ENCODE peak calls at places on chromosomes 12 and 14, in five cellular contexts. Y is cardiac muscle cell, B is tibial artery, L is brain microvascular endothelial cell, Q is heart left ventricle. W is an unnamed sample.

GRCh38 chr12:18703916-18704315 is 33.9 kb downstream of the PLCZ1 start:
- DNase-seq in Q (no peak), B (no peak), Y (no peak), L (no peak), W (no peak)

GRCh38 chr12:32016680-32017482 is 57.7 kb downstream of the RESF1 start:
- DNase-seq in L (no peak), B (no peak), Y (no peak), Q (no peak), W (no peak)

GRCh38 chr14:89616425-89617141 is 199.6 kb upstream of the FOXN3 start:
- DNase-seq in L (peak), B (no peak), Y (no peak), Q (no peak), W (peak)

GRCh38 chr14:69288956-69289705 is 29.2 kb downstream of the GALNT16 start:
- DNase-seq in B (peak), Y (no peak), Q (no peak), L (no peak), W (no peak)

GRCh38 chr12:70644836-70645235 is 7.6 kb upstream of the PTPRB start:
- DNase-seq in Y (no peak), B (no peak), Q (no peak), L (no peak), W (no peak)

GRCh38 chr14:70658899-70659298 is 17.2 kb downstream of the TTC9 start:
- DNase-seq in B (no peak), Q (no peak), L (no peak), Y (no peak), W (no peak)

GRCh38 chr14:98370352-98370751 is 901.6 kb downstream of the BCL11B start:
- DNase-seq in Y (no peak), L (no peak), B (no peak), Q (no peak), W (no peak)

GRCh38 chr12:106127289-106128126 is 11.2 kb downstream of the NUAK1 start:
- DNase-seq in Y (no peak), L (no peak), Q (no peak), B (no peak), W (no peak)

GRCh38 chr14:94827711-94828505 is 58.0 kb upstream of the GSC start:
- DNase-seq in B (peak), Y (no peak), Q (peak), L (no peak), W (no peak)

GRCh38 chr14:73003688-73004087 is 23.2 kb downstream of the ZFYVE1 start:
- DNase-seq in L (no peak), Q (no peak), B (no peak), Y (no peak), W (no peak)

GRCh38 chr12:31773867-31774266 is 45.0 kb upstream of the AMN1 start:
- DNase-seq in Y (peak), B (no peak), L (no peak), Q (no peak), W (no peak)

GRCh38 chr12:28390716-28391452 is 200.6 kb downstream of the CCDC91 start:
- DNase-seq in L (peak), B (no peak), Y (no peak), Q (no peak), W (no peak)

GRCh38 chr12:31687101-31687527 is 27.6 kb downstream of the ETFBKMT start:
- DNase-seq in Y (no peak), L (no peak), Q (no peak), B (no peak), W (no peak)

GRCh38 chr14:103801459-103801858 is 45.9 kb downstream of the PPP1R13B start:
- DNase-seq in Q (no peak), Y (no peak), B (no peak), L (peak), W (peak)

GRCh38 chr14:38105106-38105702 is 102.5 kb upstream of the SSTR1 start:
- DNase-seq in Q (no peak), L (no peak), B (no peak), Y (no peak), W (no peak)

GRCh38 chr12:53101931-53102781 is 1.1 kb upstream of the SOAT2 start:
- DNase-seq in Q (no peak), Y (no peak), L (no peak), B (no peak), W (no peak)

GRCh38 chr12:124460771-124461170 is 106.6 kb downstream of the NCOR2 start:
- DNase-seq in Y (no peak), L (no peak), Q (no peak), B (no peak), W (no peak)

GRCh38 chr12:58046281-58046680 is 104.9 kb downstream of the ATP23 start:
- DNase-seq in Q (no peak), B (no peak), Y (no peak), L (no peak), W (no peak)

DNA sequence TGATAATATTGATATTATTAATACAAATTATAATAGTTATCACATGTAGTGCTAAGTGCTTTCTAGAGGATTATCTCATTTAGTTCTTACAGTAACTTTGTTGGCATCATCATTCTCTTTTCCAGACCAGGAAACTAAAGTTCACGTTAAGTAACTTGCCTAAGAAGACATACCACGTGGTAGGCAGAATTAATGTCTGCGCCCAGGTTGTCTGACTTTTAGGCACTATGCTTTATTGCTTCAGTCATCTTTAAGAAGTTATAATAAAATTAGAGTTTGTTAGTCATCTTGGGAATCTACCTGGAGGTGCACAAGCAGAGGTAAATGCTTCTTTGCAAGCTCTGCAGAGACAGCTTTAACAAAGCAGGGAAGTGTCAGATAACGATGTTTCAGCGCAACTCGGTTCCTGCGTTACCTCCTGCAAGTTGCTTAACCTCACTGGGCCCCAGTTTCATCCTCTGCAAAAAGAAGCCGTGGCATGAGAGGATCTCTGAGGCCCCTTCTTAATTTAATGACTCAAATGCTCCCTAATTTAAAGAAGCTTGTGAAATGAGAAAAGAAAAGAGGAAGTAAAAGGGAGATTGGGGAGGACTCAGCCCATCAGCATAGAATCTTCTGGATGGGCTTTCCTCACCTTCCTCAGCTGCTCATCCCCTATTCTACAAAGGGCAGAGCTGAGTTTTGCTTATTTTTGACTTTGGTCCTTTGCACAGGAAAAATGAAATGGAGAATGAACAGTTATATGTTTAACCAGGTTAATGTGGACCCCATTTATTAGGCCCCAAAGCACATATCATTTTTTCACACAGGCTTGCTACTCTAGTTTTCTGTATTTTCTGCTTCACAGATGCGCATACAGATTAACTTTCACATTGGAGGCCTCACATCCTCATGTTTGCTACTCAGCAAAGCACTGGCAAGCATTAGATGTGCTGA is 5.3 kb downstream of the ARHGDIB start:
- DNase-seq in B (no peak), L (no peak), Y (no peak), Q (no peak), W (no peak)
- H3K4me3 ChIP-seq in B (no peak), L (no peak), Y (no peak), Q (no peak), W (no peak)

DNA sequence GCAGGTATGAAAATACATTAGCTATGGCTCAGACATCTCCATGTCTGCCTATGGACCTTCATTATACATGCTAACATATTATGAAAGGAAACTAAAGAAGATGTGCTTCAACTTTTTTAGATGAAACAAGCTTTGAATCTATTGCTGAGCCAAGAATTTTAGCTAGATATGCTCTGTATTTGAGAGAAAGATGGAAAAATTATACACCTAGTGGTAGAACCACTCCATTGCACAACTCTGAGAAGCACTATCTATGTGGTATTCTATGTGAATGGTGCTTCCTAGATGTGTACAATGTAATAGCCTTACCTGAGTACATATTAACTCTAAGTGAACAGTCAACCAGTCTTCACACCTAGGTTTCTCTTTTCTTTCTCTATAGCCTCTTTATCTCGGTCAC is 17.3 kb downstream of the EPYC start:
- DNase-seq in L (no peak), B (no peak), Q (no peak), Y (no peak), W (no peak)
- TF ChIP-seq CTCF in L (peak), B (no peak), Q (no peak), Y (no peak), W (no peak)

DNA sequence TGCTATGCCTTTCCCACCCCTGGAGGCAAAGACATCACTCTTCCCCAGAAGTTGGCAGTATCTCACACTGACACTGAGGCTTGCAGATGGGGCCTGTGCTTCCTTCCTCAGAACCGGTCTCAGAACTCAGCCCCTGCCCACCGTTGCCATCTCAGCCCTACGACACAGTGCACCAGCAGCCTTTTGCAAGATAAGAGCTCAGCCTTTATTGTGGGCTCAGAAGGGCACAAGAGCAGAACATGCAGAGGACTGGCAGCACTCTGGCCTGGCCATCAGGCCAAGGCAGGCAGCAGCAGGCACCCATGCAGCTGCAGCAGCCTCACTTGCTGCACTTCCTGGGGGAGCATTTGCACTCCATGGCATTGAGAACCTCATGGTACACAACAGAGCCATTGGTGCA is 3.6 kb upstream of the ANO2 start:
- DNase-seq in Y (no peak), B (no peak), L (no peak), Q (no peak), W (no peak)
- H3K4me3 ChIP-seq in Y (no peak), B (no peak), L (no peak), Q (no peak), W (no peak)

DNA sequence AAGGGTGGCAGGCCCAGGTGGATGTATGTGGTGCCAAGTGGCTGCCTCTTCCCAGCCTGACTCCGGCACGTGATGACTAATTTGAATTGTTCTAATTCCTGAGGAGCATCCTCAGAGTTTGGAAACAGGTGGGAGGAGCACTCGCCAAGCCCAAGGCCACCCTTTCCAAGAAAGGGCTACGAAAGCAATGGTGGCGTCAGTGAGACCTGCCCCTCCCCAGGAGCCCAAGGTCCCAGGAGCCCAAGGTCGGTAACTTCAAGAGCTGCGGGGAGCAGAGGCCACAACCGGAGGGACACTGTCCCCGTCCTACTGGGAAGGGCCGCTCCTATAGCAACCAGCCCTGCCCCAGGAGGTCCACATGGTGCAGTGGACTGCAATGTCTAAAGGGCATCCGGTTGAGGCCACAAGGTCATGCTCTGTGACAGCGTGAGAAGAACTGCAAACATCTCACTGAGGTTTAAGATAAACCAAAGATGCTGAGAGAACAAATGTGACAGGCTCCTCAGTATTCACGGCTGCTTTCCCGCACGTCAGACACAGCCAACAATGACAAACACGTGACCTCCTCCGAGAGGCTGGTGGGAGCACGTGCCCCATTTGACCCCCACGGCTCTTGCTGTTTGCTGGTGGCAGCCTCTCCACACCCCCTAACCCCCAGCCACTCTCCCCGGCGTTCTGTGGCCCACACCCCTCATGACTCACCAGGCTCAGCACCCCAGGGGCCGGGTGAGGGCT is 79.6 kb downstream of the ITPK1 start:
- DNase-seq in L (peak), Q (peak), B (no peak), Y (peak), W (no peak)
- TF ChIP-seq CTCF in L (no peak), Q (no peak), B (no peak), Y (no peak), W (no peak)

GRCh38 chr12:48979602-48980388 is 1.7 kb downstream of the WNT1 start:
- DNase-seq in L (no peak), Q (no peak), B (no peak), Y (no peak), W (no peak)
- H3K4me3 ChIP-seq in L (no peak), Q (peak), B (peak), Y (peak), W (no peak)